ENCODE peak calls at places on chromosomes 4 and X, in nine cellular contexts. One of them, this sample, is unnamed.

GRCh38 chrX:40844476-40844875 is 109.1 kb upstream of the MED14 start:
- DNase-seq in GM20000: no peak
- DNase-seq in activated CD8-positive, alpha-beta T cell treated with anti-CD3 and anti-CD28 coated beads for 36 hours: no peak
- DNase-seq in AG10803: no peak
- DNase-seq in glutamatergic neuron: no peak
- DNase-seq in D721Med: no peak
- DNase-seq in stimulated activated CD8-positive, alpha-beta memory T cell treated with anti-CD3 and anti-CD28 coated beads, Interleukin-2, amount 100 ng/mL, for 1 hour: no peak
- DNase-seq in AG20443: no peak
- DNase-seq in islet precursor cell: no peak
- DNase-seq in this sample: no peak

GRCh38 chr4:78675325-78675724 is 100.8 kb upstream of the BMP2K start:
- DNase-seq in GM20000: no peak
- DNase-seq in activated CD8-positive, alpha-beta T cell treated with anti-CD3 and anti-CD28 coated beads for 36 hours: no peak
- DNase-seq in AG10803: no peak
- DNase-seq in glutamatergic neuron: no peak
- DNase-seq in D721Med: no peak
- DNase-seq in stimulated activated CD8-positive, alpha-beta memory T cell treated with anti-CD3 and anti-CD28 coated beads, Interleukin-2, amount 100 ng/mL, for 1 hour: no peak
- DNase-seq in AG20443: no peak
- DNase-seq in islet precursor cell: no peak
- DNase-seq in this sample: no peak

GRCh38 chr4:128682942-128683666 is 126.4 kb upstream of the JADE1 start:
- DNase-seq in GM20000: no peak
- DNase-seq in activated CD8-positive, alpha-beta T cell treated with anti-CD3 and anti-CD28 coated beads for 36 hours: no peak
- DNase-seq in AG10803: no peak
- DNase-seq in glutamatergic neuron: no peak
- DNase-seq in D721Med: no peak
- DNase-seq in stimulated activated CD8-positive, alpha-beta memory T cell treated with anti-CD3 and anti-CD28 coated beads, Interleukin-2, amount 100 ng/mL, for 1 hour: no peak
- DNase-seq in AG20443: no peak
- DNase-seq in islet precursor cell: no peak
- DNase-seq in this sample: peak

GRCh38 chr4:69601065-69601464 is 38.4 kb downstream of the UGT2A2 start:
- DNase-seq in GM20000: no peak
- DNase-seq in activated CD8-positive, alpha-beta T cell treated with anti-CD3 and anti-CD28 coated beads for 36 hours: no peak
- DNase-seq in AG10803: no peak
- DNase-seq in glutamatergic neuron: no peak
- DNase-seq in D721Med: no peak
- DNase-seq in stimulated activated CD8-positive, alpha-beta memory T cell treated with anti-CD3 and anti-CD28 coated beads, Interleukin-2, amount 100 ng/mL, for 1 hour: no peak
- DNase-seq in AG20443: no peak
- DNase-seq in islet precursor cell: no peak
- DNase-seq in this sample: peak

GRCh38 chr4:47705326-47705981 is 132.4 kb downstream of the CORIN start:
- DNase-seq in GM20000: peak
- DNase-seq in activated CD8-positive, alpha-beta T cell treated with anti-CD3 and anti-CD28 coated beads for 36 hours: no peak
- DNase-seq in AG10803: peak
- DNase-seq in glutamatergic neuron: no peak
- DNase-seq in D721Med: no peak
- DNase-seq in stimulated activated CD8-positive, alpha-beta memory T cell treated with anti-CD3 and anti-CD28 coated beads, Interleukin-2, amount 100 ng/mL, for 1 hour: no peak
- DNase-seq in AG20443: no peak
- DNase-seq in islet precursor cell: no peak
- DNase-seq in this sample: no peak

GRCh38 chrX:3963980-3964379 is 250.5 kb upstream of the PRKX start:
- DNase-seq in GM20000: no peak
- DNase-seq in activated CD8-positive, alpha-beta T cell treated with anti-CD3 and anti-CD28 coated beads for 36 hours: no peak
- DNase-seq in AG10803: no peak
- DNase-seq in glutamatergic neuron: no peak
- DNase-seq in D721Med: no peak
- DNase-seq in stimulated activated CD8-positive, alpha-beta memory T cell treated with anti-CD3 and anti-CD28 coated beads, Interleukin-2, amount 100 ng/mL, for 1 hour: no peak
- DNase-seq in AG20443: no peak
- DNase-seq in islet precursor cell: no peak
- DNase-seq in this sample: no peak

GRCh38 chrX:10047631-10048030 is 80.5 kb downstream of the CLDN34 start:
- DNase-seq in GM20000: no peak
- DNase-seq in activated CD8-positive, alpha-beta T cell treated with anti-CD3 and anti-CD28 coated beads for 36 hours: no peak
- DNase-seq in AG10803: no peak
- DNase-seq in glutamatergic neuron: no peak
- DNase-seq in D721Med: no peak
- DNase-seq in stimulated activated CD8-positive, alpha-beta memory T cell treated with anti-CD3 and anti-CD28 coated beads, Interleukin-2, amount 100 ng/mL, for 1 hour: no peak
- DNase-seq in AG20443: no peak
- DNase-seq in islet precursor cell: no peak
- DNase-seq in this sample: no peak

GRCh38 chr4:154622598-154622997 is 10.1 kb upstream of the FGG start:
- DNase-seq in GM20000: peak
- DNase-seq in activated CD8-positive, alpha-beta T cell treated with anti-CD3 and anti-CD28 coated beads for 36 hours: peak
- DNase-seq in AG10803: peak
- DNase-seq in glutamatergic neuron: no peak
- DNase-seq in D721Med: no peak
- DNase-seq in stimulated activated CD8-positive, alpha-beta memory T cell treated with anti-CD3 and anti-CD28 coated beads, Interleukin-2, amount 100 ng/mL, for 1 hour: no peak
- DNase-seq in AG20443: peak
- DNase-seq in islet precursor cell: no peak
- DNase-seq in this sample: no peak

GRCh38 chrX:3549442-3549875 is 164.0 kb downstream of the PRKX start:
- DNase-seq in GM20000: no peak
- DNase-seq in activated CD8-positive, alpha-beta T cell treated with anti-CD3 and anti-CD28 coated beads for 36 hours: no peak
- DNase-seq in AG10803: peak
- DNase-seq in glutamatergic neuron: peak
- DNase-seq in D721Med: no peak
- DNase-seq in stimulated activated CD8-positive, alpha-beta memory T cell treated with anti-CD3 and anti-CD28 coated beads, Interleukin-2, amount 100 ng/mL, for 1 hour: no peak
- DNase-seq in AG20443: peak
- DNase-seq in islet precursor cell: no peak
- DNase-seq in this sample: no peak

GRCh38 chr4:154854362-154854761 is 73.3 kb downstream of the RBM46 start:
- DNase-seq in GM20000: no peak
- DNase-seq in activated CD8-positive, alpha-beta T cell treated with anti-CD3 and anti-CD28 coated beads for 36 hours: no peak
- DNase-seq in AG10803: no peak
- DNase-seq in glutamatergic neuron: no peak
- DNase-seq in D721Med: no peak
- DNase-seq in stimulated activated CD8-positive, alpha-beta memory T cell treated with anti-CD3 and anti-CD28 coated beads, Interleukin-2, amount 100 ng/mL, for 1 hour: no peak
- DNase-seq in AG20443: no peak
- DNase-seq in islet precursor cell: no peak
- DNase-seq in this sample: no peak

GRCh38 chr4:105196523-105197145 is 50.0 kb downstream of the TET2 start:
- DNase-seq in GM20000: no peak
- DNase-seq in activated CD8-positive, alpha-beta T cell treated with anti-CD3 and anti-CD28 coated beads for 36 hours: no peak
- DNase-seq in AG10803: no peak
- DNase-seq in glutamatergic neuron: no peak
- DNase-seq in D721Med: no peak
- DNase-seq in stimulated activated CD8-positive, alpha-beta memory T cell treated with anti-CD3 and anti-CD28 coated beads, Interleukin-2, amount 100 ng/mL, for 1 hour: no peak
- DNase-seq in AG20443: no peak
- DNase-seq in islet precursor cell: no peak
- DNase-seq in this sample: no peak

GRCh38 chr4:103046416-103047290 is 27.1 kb upstream of the SLC9B1 start:
- DNase-seq in GM20000: peak
- DNase-seq in activated CD8-positive, alpha-beta T cell treated with anti-CD3 and anti-CD28 coated beads for 36 hours: peak
- DNase-seq in AG10803: peak
- DNase-seq in glutamatergic neuron: no peak
- DNase-seq in D721Med: no peak
- DNase-seq in stimulated activated CD8-positive, alpha-beta memory T cell treated with anti-CD3 and anti-CD28 coated beads, Interleukin-2, amount 100 ng/mL, for 1 hour: no peak
- DNase-seq in AG20443: peak
- DNase-seq in islet precursor cell: peak
- DNase-seq in this sample: peak

GRCh38 chr4:6942238-6942800 is 32.7 kb downstream of the TBC1D14 start:
- DNase-seq in GM20000: peak
- DNase-seq in activated CD8-positive, alpha-beta T cell treated with anti-CD3 and anti-CD28 coated beads for 36 hours: peak
- DNase-seq in AG10803: peak
- DNase-seq in glutamatergic neuron: no peak
- DNase-seq in D721Med: no peak
- DNase-seq in stimulated activated CD8-positive, alpha-beta memory T cell treated with anti-CD3 and anti-CD28 coated beads, Interleukin-2, amount 100 ng/mL, for 1 hour: no peak
- DNase-seq in AG20443: peak
- DNase-seq in islet precursor cell: peak
- DNase-seq in this sample: no peak

GRCh38 chr4:15702941-15703403 is at the start of gene BST1:
- DNase-seq in GM20000: peak
- DNase-seq in activated CD8-positive, alpha-beta T cell treated with anti-CD3 and anti-CD28 coated beads for 36 hours: peak
- DNase-seq in AG10803: peak
- DNase-seq in glutamatergic neuron: peak
- DNase-seq in D721Med: no peak
- DNase-seq in stimulated activated CD8-positive, alpha-beta memory T cell treated with anti-CD3 and anti-CD28 coated beads, Interleukin-2, amount 100 ng/mL, for 1 hour: peak
- DNase-seq in AG20443: peak
- DNase-seq in islet precursor cell: peak
- DNase-seq in this sample: peak

GRCh38 chr4:135256111-135256510 is 1054.5 kb upstream of the PABPC4L start:
- DNase-seq in GM20000: no peak
- DNase-seq in activated CD8-positive, alpha-beta T cell treated with anti-CD3 and anti-CD28 coated beads for 36 hours: no peak
- DNase-seq in AG10803: no peak
- DNase-seq in glutamatergic neuron: no peak
- DNase-seq in D721Med: no peak
- DNase-seq in stimulated activated CD8-positive, alpha-beta memory T cell treated with anti-CD3 and anti-CD28 coated beads, Interleukin-2, amount 100 ng/mL, for 1 hour: no peak
- DNase-seq in AG20443: no peak
- DNase-seq in islet precursor cell: peak
- DNase-seq in this sample: no peak

GRCh38 chrX:49710744-49711319 is 15.0 kb upstream of the PAGE1 start:
- DNase-seq in GM20000: no peak
- DNase-seq in activated CD8-positive, alpha-beta T cell treated with anti-CD3 and anti-CD28 coated beads for 36 hours: no peak
- DNase-seq in AG10803: no peak
- DNase-seq in glutamatergic neuron: no peak
- DNase-seq in D721Med: no peak
- DNase-seq in stimulated activated CD8-positive, alpha-beta memory T cell treated with anti-CD3 and anti-CD28 coated beads, Interleukin-2, amount 100 ng/mL, for 1 hour: no peak
- DNase-seq in AG20443: no peak
- DNase-seq in islet precursor cell: no peak
- DNase-seq in this sample: no peak